ENCODE peak calls at places on chromosomes 13 and 19, in eight cellular contexts. E is fibroblast of pulmonary artery, V is HCT116, I is RWPE1, F is BJ, X is cardiac muscle cell, N is heart right ventricle, G is right lobe of liver. D is an unnamed sample.

GRCh38 chr19:8515317-8515716 is 1.4 kb upstream of the ZNF414 start:
- DNase-seq in E (no peak), X (no peak), F (no peak), G (no peak), N (no peak), I (no peak), V (no peak), D (no peak)

GRCh38 chr19:9952276-9952675 is 16.0 kb upstream of the OLFM2 start:
- DNase-seq in I (no peak), F (no peak), X (no peak), E (no peak), V (no peak), N (no peak), G (no peak), D (no peak)

GRCh38 chr13:99522288-99522687 is 21.0 kb downstream of the TM9SF2 start:
- DNase-seq in X (peak; percentile 52), G (no peak), N (no peak), E (peak; percentile 62), I (no peak), F (no peak), V (no peak), D (no peak)

GRCh38 chr13:28866932-28867331 is 46.8 kb downstream of the MTUS2 start:
- DNase-seq in G (no peak), E (no peak), N (no peak), F (no peak), X (no peak), I (no peak), V (no peak), D (no peak)

GRCh38 chr19:45276284-45276687 is 25.2 kb downstream of the MARK4 start:
- DNase-seq in F (no peak), E (peak; percentile 23), G (no peak), I (no peak), X (peak; percentile 70), V (no peak), N (no peak), D (no peak)

GRCh38 chr13:46385946-46386345 is 1.1 kb downstream of the RUBCNL start:
- DNase-seq in F (no peak), X (no peak), E (no peak), V (no peak), I (no peak), G (no peak), N (no peak), D (no peak)

GRCh38 chr13:78160793-78161192 is 242.2 kb upstream of the EDNRB start:
- DNase-seq in I (no peak), F (peak; percentile 46), N (no peak), E (peak; percentile 32), V (no peak), G (no peak), X (peak; percentile 19), D (peak; percentile 77)

GRCh38 chr19:7978196-7978825 is 27.1 kb downstream of the ELAVL1 start:
- DNase-seq in E (no peak), G (no peak), N (no peak), X (no peak), F (no peak), V (no peak), I (no peak), D (no peak)

GRCh38 chr13:78192721-78193120 is 274.1 kb upstream of the EDNRB start:
- DNase-seq in V (no peak), X (no peak), F (peak; percentile 21), G (no peak), I (no peak), E (peak; percentile 10), N (no peak), D (peak; percentile 24)

GRCh38 chr19:18660051-18660910 is 23.2 kb upstream of the CRTC1 start:
- DNase-seq in N (peak; percentile 69), V (no peak), X (peak; percentile 44), G (no peak), F (no peak), I (no peak), E (peak; percentile 55), D (no peak)

GRCh38 chr13:85995788-85996418 is 196.7 kb upstream of the SLITRK6 start:
- DNase-seq in E (no peak), F (no peak), X (no peak), I (no peak), V (no peak), G (no peak), N (no peak), D (no peak)

GRCh38 chr19:45771331-45771933 is 2.4 kb upstream of the SIX5 start:
- DNase-seq in F (no peak), X (no peak), I (no peak), E (no peak), N (no peak), G (peak; percentile 68), V (no peak), D (no peak)

GRCh38 chr19:7294571-7295212 is 478 bp upstream of the INSR start:
- DNase-seq in I (no peak), F (no peak), G (peak; percentile 89), X (peak; percentile 52), N (peak; percentile 78), E (peak; percentile 50), V (peak; percentile 75), D (no peak)

GRCh38 chr19:18709546-18709945 is 26.1 kb downstream of the CRTC1 start:
- DNase-seq in F (no peak), E (no peak), I (no peak), G (no peak), V (no peak), N (no peak), X (no peak), D (no peak)

GRCh38 chr19:53254451-53255341 is at the start of gene ZNF677:
- DNase-seq in F (peak; percentile 22), G (peak; percentile 88), I (peak; percentile 69), E (peak; percentile 92), X (peak; percentile 95), N (peak; percentile 94), V (no peak), D (peak; percentile 58)

GRCh38 chr19:50481351-50482149 is 4.9 kb upstream of the GARIN5A start:
- DNase-seq in F (no peak), E (no peak), N (no peak), I (no peak), G (peak; percentile 46), X (no peak), V (no peak), D (no peak)

GRCh38 chr19:13859361-13859880 is 17.5 kb upstream of the NANOS3 start:
- DNase-seq in I (no peak), N (no peak), G (no peak), E (peak; percentile 50), F (no peak), X (no peak), V (no peak), D (no peak)

GRCh38 chr13:70960841-70961443 is 852.7 kb upstream of the KLHL1 start:
- DNase-seq in I (no peak), G (no peak), X (peak; percentile 50), E (peak; percentile 61), N (no peak), F (no peak), V (no peak), D (no peak)

GRCh38 chr13:70967564-70967963 is 859.3 kb upstream of the KLHL1 start:
- DNase-seq in X (no peak), G (no peak), V (no peak), I (no peak), N (no peak), E (no peak), F (no peak), D (no peak)

GRCh38 chr13:70959376-70959775 is 851.1 kb upstream of the KLHL1 start:
- DNase-seq in F (no peak), G (no peak), V (no peak), N (no peak), E (no peak), X (no peak), I (no peak), D (no peak)

DNA sequence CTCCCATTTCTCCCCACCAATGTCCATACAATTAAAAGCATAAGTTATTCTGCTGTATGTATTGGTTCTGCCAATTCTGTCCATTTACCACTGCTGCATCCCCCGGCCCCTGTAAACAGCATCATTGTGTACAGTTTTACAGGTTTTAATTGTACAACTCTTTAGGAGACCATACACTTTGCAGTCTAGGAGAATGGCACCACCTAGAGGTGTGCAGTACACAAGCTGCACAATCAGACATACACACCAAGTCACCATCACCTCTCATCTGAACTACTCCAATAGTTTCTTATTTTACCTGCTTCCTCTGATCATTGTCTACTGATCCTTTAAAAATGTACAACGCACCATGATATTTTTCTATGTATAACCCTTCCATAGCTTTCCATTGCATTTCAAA is 855.9 kb upstream of the KLHL1 start:
- DNase-seq in I (no peak), V (no peak), F (no peak), N (no peak), X (no peak), E (peak; percentile 13), G (no peak), D (no peak)
- TF ChIP-seq CTCF in I (no peak), V (peak; percentile 40), F (no peak), N (no peak), X (no peak), E (peak; percentile 33), G (no peak), D (no peak)

GRCh38 chr19:30649934-30650614 is 277.9 kb downstream of the ZNF536 start:
- DNase-seq in X (peak; percentile 63), N (peak; percentile 33), I (peak; percentile 60), V (peak; percentile 46), E (peak; percentile 61), F (no peak), G (no peak), D (peak; percentile 22)
- TF ChIP-seq CTCF in X (peak; percentile 84), N (peak; percentile 64), I (peak; percentile 85), V (peak; percentile 76), E (peak; percentile 84), F (peak; percentile 81), G (peak; percentile 82), D (peak; percentile 85)

GRCh38 chr19:55519461-55520311 is 17.2 kb downstream of the SBK2 start:
- DNase-seq in V (no peak), I (peak; percentile 28), E (peak; percentile 72), N (no peak), X (peak; percentile 46), G (no peak), F (peak; percentile 73), D (peak; percentile 19)

GRCh38 chr19:55520691-55521292 is 16.1 kb downstream of the SBK2 start:
- DNase-seq in X (no peak), E (no peak), I (no peak), V (no peak), G (no peak), N (no peak), F (no peak), D (no peak)

GRCh38 chr19:55516878-55517620 is 19.9 kb downstream of the SBK2 start:
- DNase-seq in E (peak; percentile 95), F (no peak), V (peak; percentile 87), N (peak; percentile 93), G (peak; percentile 94), I (peak; percentile 100), X (peak; percentile 95), D (peak; percentile 80)
- TF ChIP-seq CTCF in E (peak; percentile 80), F (peak; percentile 98), V (peak; percentile 90), N (peak; percentile 73), G (peak; percentile 63), I (peak; percentile 88), X (peak; percentile 89), D (peak; percentile 92)

DNA sequence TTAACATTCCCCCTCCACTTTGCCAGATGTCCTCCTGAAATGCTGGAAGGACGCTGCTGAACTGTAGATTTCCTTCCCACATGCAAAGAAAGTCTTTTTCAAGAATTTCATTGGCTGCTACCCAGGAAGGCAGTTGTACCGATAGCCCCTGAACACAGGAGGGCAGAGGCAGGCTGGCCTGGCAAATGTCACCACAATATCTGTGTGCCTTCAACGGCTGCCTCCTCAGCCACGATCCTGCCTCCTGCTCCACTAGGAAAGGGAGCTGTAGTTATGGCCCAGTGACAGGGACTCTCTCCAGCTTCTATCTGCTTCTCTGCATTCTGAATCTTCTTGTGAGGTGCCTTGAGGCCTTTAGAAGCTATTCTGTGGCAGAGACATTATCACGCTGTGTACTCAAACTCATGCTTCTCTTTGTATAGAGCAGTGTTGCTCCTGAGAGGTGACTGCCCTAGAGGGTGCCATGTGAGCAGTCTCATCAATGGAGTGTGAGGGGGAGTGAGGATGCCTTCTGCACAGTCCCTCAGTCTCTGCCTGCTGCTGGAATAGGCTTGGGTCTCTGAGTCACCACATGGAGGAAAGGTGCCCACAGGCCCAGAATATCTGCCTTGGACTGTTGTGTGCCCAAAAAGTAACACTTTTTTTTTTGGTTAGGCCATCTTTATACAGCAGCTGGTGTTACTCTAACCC is 279.8 kb downstream of the DNAJC15 start:
- DNase-seq in N (peak; percentile 63), E (peak; percentile 80), I (peak; percentile 6), G (peak; percentile 78), F (no peak), X (peak; percentile 83), V (no peak), D (peak; percentile 48)
- TF ChIP-seq CTCF in N (peak; percentile 42), E (peak; percentile 66), I (no peak), G (peak; percentile 56), F (peak; percentile 59), X (peak; percentile 64), V (peak; percentile 51), D (peak; percentile 67)